ENCODE peak calls at places on chromosome 11, in nine cellular contexts. One of them, this sample, is unnamed.

GRCh38 chr11:47271328-47271727 is 1.4 kb downstream of the MADD start:
- DNase-seq in AG04450: no peak
- DNase-seq in A549: no peak
- DNase-seq in tibial nerve: no peak
- DNase-seq in fibroblast of mammary gland: no peak
- DNase-seq in vagina: no peak
- DNase-seq in choroid plexus epithelial cell: no peak
- DNase-seq in fibroblast of the aortic adventitia: no peak
- DNase-seq in body of pancreas: no peak
- DNase-seq in this sample: no peak

GRCh38 chr11:73236205-73236765 is 18.2 kb downstream of the P2RY2 start:
- DNase-seq in tibial nerve: no peak
- DNase-seq in choroid plexus epithelial cell: no peak
- DNase-seq in fibroblast of mammary gland: no peak
- DNase-seq in vagina: no peak
- DNase-seq in body of pancreas: no peak
- DNase-seq in A549: no peak
- DNase-seq in AG04450: no peak
- DNase-seq in fibroblast of the aortic adventitia: no peak
- DNase-seq in this sample: no peak

GRCh38 chr11:121206810-121207209 is 85.8 kb upstream of the SC5D start:
- DNase-seq in choroid plexus epithelial cell: no peak
- DNase-seq in fibroblast of mammary gland: no peak
- DNase-seq in fibroblast of the aortic adventitia: no peak
- DNase-seq in vagina: no peak
- DNase-seq in tibial nerve: no peak
- DNase-seq in AG04450: no peak
- DNase-seq in A549: no peak
- DNase-seq in body of pancreas: no peak
- DNase-seq in this sample: no peak

GRCh38 chr11:68843052-68843561 is 1.4 kb upstream of the CPT1A start:
- DNase-seq in vagina: no peak
- DNase-seq in AG04450: no peak
- DNase-seq in A549: no peak
- DNase-seq in choroid plexus epithelial cell: peak
- DNase-seq in tibial nerve: no peak
- DNase-seq in fibroblast of mammary gland: peak
- DNase-seq in body of pancreas: no peak
- DNase-seq in fibroblast of the aortic adventitia: peak
- DNase-seq in this sample: peak

GRCh38 chr11:128757235-128757711 is 63.4 kb downstream of the FLI1 start:
- DNase-seq in vagina: no peak
- DNase-seq in A549: peak
- DNase-seq in tibial nerve: peak
- DNase-seq in fibroblast of the aortic adventitia: no peak
- DNase-seq in AG04450: no peak
- DNase-seq in choroid plexus epithelial cell: peak
- DNase-seq in fibroblast of mammary gland: peak
- DNase-seq in body of pancreas: no peak
- DNase-seq in this sample: peak

GRCh38 chr11:63834532-63835155 is 4.3 kb upstream of the MARK2 start:
- DNase-seq in body of pancreas: no peak
- DNase-seq in tibial nerve: no peak
- DNase-seq in A549: no peak
- DNase-seq in vagina: no peak
- DNase-seq in fibroblast of the aortic adventitia: no peak
- DNase-seq in choroid plexus epithelial cell: no peak
- DNase-seq in fibroblast of mammary gland: no peak
- DNase-seq in AG04450: no peak
- DNase-seq in this sample: no peak

GRCh38 chr11:69297225-69297925 is 3.4 kb downstream of the MYEOV start:
- DNase-seq in body of pancreas: peak
- DNase-seq in A549: peak
- DNase-seq in AG04450: peak
- DNase-seq in fibroblast of mammary gland: peak
- DNase-seq in vagina: no peak
- DNase-seq in tibial nerve: peak
- DNase-seq in choroid plexus epithelial cell: peak
- DNase-seq in fibroblast of the aortic adventitia: peak
- DNase-seq in this sample: peak

GRCh38 chr11:35102267-35102666 is 36.7 kb upstream of the CD44 start:
- DNase-seq in AG04450: no peak
- DNase-seq in A549: no peak
- DNase-seq in body of pancreas: no peak
- DNase-seq in vagina: no peak
- DNase-seq in choroid plexus epithelial cell: no peak
- DNase-seq in fibroblast of the aortic adventitia: peak
- DNase-seq in fibroblast of mammary gland: no peak
- DNase-seq in tibial nerve: no peak
- DNase-seq in this sample: no peak

GRCh38 chr11:57493507-57494503 is 21.7 kb downstream of the SLC43A1 start:
- DNase-seq in A549: peak
- DNase-seq in tibial nerve: peak
- DNase-seq in choroid plexus epithelial cell: peak
- DNase-seq in fibroblast of mammary gland: no peak
- DNase-seq in body of pancreas: peak
- DNase-seq in AG04450: no peak
- DNase-seq in fibroblast of the aortic adventitia: no peak
- DNase-seq in vagina: no peak
- DNase-seq in this sample: peak

GRCh38 chr11:15942936-15943335 is 413.4 kb downstream of the SOX6 start:
- DNase-seq in vagina: peak
- DNase-seq in A549: no peak
- DNase-seq in fibroblast of the aortic adventitia: no peak
- DNase-seq in fibroblast of mammary gland: no peak
- DNase-seq in body of pancreas: no peak
- DNase-seq in choroid plexus epithelial cell: no peak
- DNase-seq in AG04450: no peak
- DNase-seq in tibial nerve: no peak
- DNase-seq in this sample: no peak

GRCh38 chr11:29159552-29160465 is 857.0 kb downstream of the KCNA4 start:
- DNase-seq in A549: peak
- DNase-seq in AG04450: peak
- DNase-seq in vagina: no peak
- DNase-seq in choroid plexus epithelial cell: peak
- DNase-seq in body of pancreas: peak
- DNase-seq in fibroblast of mammary gland: peak
- DNase-seq in fibroblast of the aortic adventitia: peak
- DNase-seq in tibial nerve: no peak
- DNase-seq in this sample: peak

GRCh38 chr11:132685174-132685611 is 847.1 kb downstream of the OPCML start:
- DNase-seq in vagina: no peak
- DNase-seq in fibroblast of the aortic adventitia: no peak
- DNase-seq in A549: no peak
- DNase-seq in AG04450: no peak
- DNase-seq in tibial nerve: no peak
- DNase-seq in fibroblast of mammary gland: no peak
- DNase-seq in body of pancreas: no peak
- DNase-seq in choroid plexus epithelial cell: peak
- DNase-seq in this sample: peak

GRCh38 chr11:36233226-36233625 is 56.0 kb downstream of the COMMD9 start:
- DNase-seq in vagina: no peak
- DNase-seq in tibial nerve: no peak
- DNase-seq in AG04450: no peak
- DNase-seq in body of pancreas: no peak
- DNase-seq in choroid plexus epithelial cell: peak
- DNase-seq in fibroblast of mammary gland: peak
- DNase-seq in fibroblast of the aortic adventitia: peak
- DNase-seq in A549: no peak
- DNase-seq in this sample: peak

DNA sequence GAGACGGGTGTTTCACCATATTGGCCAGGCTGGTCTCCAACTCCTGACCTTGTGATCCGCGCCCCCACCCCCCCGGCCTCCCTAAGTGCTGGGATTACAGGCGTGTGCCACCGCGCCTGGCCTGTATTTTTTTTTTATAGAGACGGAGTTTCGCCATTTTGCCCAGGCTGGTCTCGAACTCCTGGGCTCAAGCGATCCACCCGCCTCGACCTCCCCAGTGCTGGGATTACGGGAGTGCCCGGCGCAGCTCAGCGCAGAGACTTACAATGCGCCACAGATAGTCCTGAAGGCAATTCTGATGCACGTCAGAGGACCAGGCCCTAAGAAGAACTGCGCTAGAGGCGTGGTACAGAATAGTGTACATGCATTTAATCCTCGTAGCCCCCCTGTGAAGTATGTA is 587 bp upstream of the VPS51 start:
- DNase-seq in AG04450: no peak
- DNase-seq in fibroblast of the aortic adventitia: no peak
- DNase-seq in vagina: no peak
- DNase-seq in choroid plexus epithelial cell: no peak
- DNase-seq in A549: no peak
- DNase-seq in tibial nerve: no peak
- DNase-seq in body of pancreas: no peak
- DNase-seq in fibroblast of mammary gland: no peak
- DNase-seq in this sample: peak
- H3K4me3 ChIP-seq in AG04450: peak
- H3K4me3 ChIP-seq in fibroblast of the aortic adventitia: peak
- H3K4me3 ChIP-seq in vagina: peak
- H3K4me3 ChIP-seq in choroid plexus epithelial cell: peak
- H3K4me3 ChIP-seq in A549: no peak
- H3K4me3 ChIP-seq in tibial nerve: peak
- H3K4me3 ChIP-seq in body of pancreas: no peak
- H3K4me3 ChIP-seq in fibroblast of mammary gland: peak
- H3K4me3 ChIP-seq in this sample: peak

GRCh38 chr11:104256525-104256924 is 92.6 kb upstream of the PDGFD start:
- DNase-seq in body of pancreas: no peak
- DNase-seq in AG04450: no peak
- DNase-seq in A549: peak
- DNase-seq in tibial nerve: no peak
- DNase-seq in fibroblast of the aortic adventitia: peak
- DNase-seq in vagina: no peak
- DNase-seq in fibroblast of mammary gland: peak
- DNase-seq in choroid plexus epithelial cell: peak
- DNase-seq in this sample: peak
- TF ChIP-seq CTCF in body of pancreas: peak
- TF ChIP-seq CTCF in AG04450: peak
- TF ChIP-seq CTCF in A549: no peak
- TF ChIP-seq CTCF in tibial nerve: no peak
- TF ChIP-seq CTCF in fibroblast of the aortic adventitia: no peak
- TF ChIP-seq CTCF in vagina: no peak
- TF ChIP-seq CTCF in fibroblast of mammary gland: peak
- TF ChIP-seq CTCF in choroid plexus epithelial cell: peak
- TF ChIP-seq CTCF in this sample: no peak

DNA sequence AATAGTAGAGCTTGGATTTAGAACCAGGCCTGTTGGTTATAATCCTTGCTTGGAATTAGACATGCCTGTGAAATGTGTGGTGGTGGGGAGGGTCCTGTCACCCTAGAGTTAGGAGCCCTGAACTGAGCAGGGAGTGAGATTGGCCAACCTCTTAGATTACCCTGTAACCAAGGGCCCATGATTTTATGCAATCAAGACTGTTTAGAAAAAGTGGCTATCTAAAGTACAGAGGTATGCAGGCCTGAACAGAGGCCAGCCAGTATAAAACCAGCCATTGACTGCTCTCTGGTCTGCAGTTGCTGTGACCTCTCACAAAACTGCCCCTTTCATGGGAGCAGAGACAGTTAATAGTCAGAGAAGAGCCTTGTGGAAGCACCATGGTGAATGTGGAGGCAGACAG is 36.2 kb downstream of the SERPINH1 start:
- DNase-seq in choroid plexus epithelial cell: no peak
- DNase-seq in AG04450: no peak
- DNase-seq in body of pancreas: no peak
- DNase-seq in fibroblast of mammary gland: no peak
- DNase-seq in tibial nerve: no peak
- DNase-seq in A549: no peak
- DNase-seq in vagina: no peak
- DNase-seq in fibroblast of the aortic adventitia: peak
- DNase-seq in this sample: no peak
- H3K4me3 ChIP-seq in choroid plexus epithelial cell: no peak
- H3K4me3 ChIP-seq in AG04450: no peak
- H3K4me3 ChIP-seq in body of pancreas: no peak
- H3K4me3 ChIP-seq in fibroblast of mammary gland: no peak
- H3K4me3 ChIP-seq in tibial nerve: no peak
- H3K4me3 ChIP-seq in A549: no peak
- H3K4me3 ChIP-seq in vagina: no peak
- H3K4me3 ChIP-seq in fibroblast of the aortic adventitia: no peak
- H3K4me3 ChIP-seq in this sample: no peak

GRCh38 chr11:67288452-67289225 is 464 bp upstream of the ANKRD13D start:
- DNase-seq in body of pancreas: peak
- DNase-seq in vagina: no peak
- DNase-seq in fibroblast of the aortic adventitia: peak
- DNase-seq in A549: peak
- DNase-seq in tibial nerve: peak
- DNase-seq in AG04450: peak
- DNase-seq in choroid plexus epithelial cell: peak
- DNase-seq in fibroblast of mammary gland: peak
- DNase-seq in this sample: peak

GRCh38 chr11:67288198-67288451 is 978 bp upstream of the ANKRD13D start:
- DNase-seq in vagina: no peak
- DNase-seq in fibroblast of mammary gland: no peak
- DNase-seq in A549: no peak
- DNase-seq in tibial nerve: no peak
- DNase-seq in AG04450: no peak
- DNase-seq in body of pancreas: no peak
- DNase-seq in choroid plexus epithelial cell: no peak
- DNase-seq in fibroblast of the aortic adventitia: no peak
- DNase-seq in this sample: no peak

GRCh38 chr11:67290801-67291200 is 1.7 kb downstream of the ANKRD13D start:
- DNase-seq in A549: no peak
- DNase-seq in vagina: no peak
- DNase-seq in body of pancreas: no peak
- DNase-seq in AG04450: no peak
- DNase-seq in choroid plexus epithelial cell: no peak
- DNase-seq in fibroblast of mammary gland: peak
- DNase-seq in fibroblast of the aortic adventitia: peak
- DNase-seq in tibial nerve: no peak
- DNase-seq in this sample: peak

GRCh38 chr11:67289651-67290479 is 762 bp downstream of the ANKRD13D start:
- DNase-seq in body of pancreas: no peak
- DNase-seq in AG04450: no peak
- DNase-seq in vagina: no peak
- DNase-seq in A549: peak
- DNase-seq in choroid plexus epithelial cell: no peak
- DNase-seq in fibroblast of mammary gland: no peak
- DNase-seq in fibroblast of the aortic adventitia: no peak
- DNase-seq in tibial nerve: no peak
- DNase-seq in this sample: no peak

DNA sequence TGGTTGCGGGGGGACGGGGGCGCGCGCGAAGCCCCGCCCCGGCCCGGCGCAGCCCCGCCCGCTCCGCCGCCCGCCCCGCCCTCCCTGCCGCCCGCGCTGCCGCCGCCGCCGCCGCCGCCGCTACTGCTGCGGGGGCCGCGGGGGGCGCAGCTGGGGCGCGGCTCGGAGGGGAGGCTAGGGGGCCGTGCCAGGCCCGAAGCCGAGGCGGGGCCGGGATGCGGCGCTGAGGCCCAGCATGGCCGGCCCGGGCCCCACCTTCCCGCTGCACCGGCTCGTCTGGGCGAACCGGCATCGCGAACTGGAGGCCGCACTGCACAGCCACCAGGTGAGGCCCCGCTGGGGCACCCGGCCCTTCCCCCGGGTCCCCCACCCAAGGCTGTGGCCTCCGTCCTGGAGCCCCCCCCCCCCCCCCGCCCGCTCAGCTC is at the start of gene ANKRD13D:
- DNase-seq in fibroblast of the aortic adventitia: no peak
- DNase-seq in fibroblast of mammary gland: no peak
- DNase-seq in tibial nerve: no peak
- DNase-seq in vagina: no peak
- DNase-seq in AG04450: no peak
- DNase-seq in body of pancreas: peak
- DNase-seq in A549: no peak
- DNase-seq in choroid plexus epithelial cell: no peak
- DNase-seq in this sample: no peak
- TF ChIP-seq CTCF in fibroblast of the aortic adventitia: no peak
- TF ChIP-seq CTCF in fibroblast of mammary gland: no peak
- TF ChIP-seq CTCF in tibial nerve: no peak
- TF ChIP-seq CTCF in vagina: no peak
- TF ChIP-seq CTCF in AG04450: no peak
- TF ChIP-seq CTCF in body of pancreas: no peak
- TF ChIP-seq CTCF in A549: no peak
- TF ChIP-seq CTCF in choroid plexus epithelial cell: no peak
- TF ChIP-seq CTCF in this sample: no peak

GRCh38 chr11:65778901-65779668 is 1.7 kb downstream of the AP5B1 start:
- DNase-seq in vagina: peak
- DNase-seq in fibroblast of mammary gland: no peak
- DNase-seq in tibial nerve: no peak
- DNase-seq in A549: no peak
- DNase-seq in AG04450: no peak
- DNase-seq in choroid plexus epithelial cell: no peak
- DNase-seq in fibroblast of the aortic adventitia: no peak
- DNase-seq in body of pancreas: no peak
- DNase-seq in this sample: no peak
- H3K4me3 ChIP-seq in vagina: peak
- H3K4me3 ChIP-seq in fibroblast of mammary gland: peak
- H3K4me3 ChIP-seq in tibial nerve: peak
- H3K4me3 ChIP-seq in A549: peak
- H3K4me3 ChIP-seq in AG04450: peak
- H3K4me3 ChIP-seq in choroid plexus epithelial cell: peak
- H3K4me3 ChIP-seq in fibroblast of the aortic adventitia: peak
- H3K4me3 ChIP-seq in body of pancreas: peak
- H3K4me3 ChIP-seq in this sample: peak

This sample was measured in astrocyte of the spinal cord.